ENCODE peak calls at places on chromosomes 16 and 17, in seven cellular contexts. J is H9, I is GM23338, P is pancreas, S is PC-3, C is Calu3, B is AG10803. Y is an unnamed sample.

GRCh38 chr16:31141489-31142108 is 6.1 kb upstream of the PRSS8 start:
- DNase-seq in J (peak), C (peak), I (no peak), S (no peak), P (peak), B (no peak), Y (peak)

GRCh38 chr17:73941919-73942530 is 261.5 kb upstream of the RPL38 start:
- DNase-seq in S (no peak), P (no peak), J (no peak), C (no peak), B (no peak), I (no peak), Y (no peak)

GRCh38 chr17:67374329-67375053 is 2.6 kb upstream of the PITPNC1 start:
- DNase-seq in I (peak), J (peak), C (peak), S (peak), P (peak), B (peak), Y (peak)

GRCh38 chr16:180101-180920 is at the start of gene HBQ1:
- DNase-seq in S (no peak), I (peak), P (peak), B (no peak), J (peak), C (no peak), Y (peak)

GRCh38 chr17:63930951-63931575 is 1.1 kb downstream of the CD79B start:
- DNase-seq in B (no peak), P (peak), S (no peak), J (peak), C (no peak), I (peak), Y (peak)

GRCh38 chr17:45339646-45340605 is 23.1 kb upstream of the MAP3K14 start:
- DNase-seq in B (no peak), P (no peak), S (no peak), I (no peak), C (no peak), J (peak), Y (no peak)

GRCh38 chr16:48054881-48055601 is 100.8 kb downstream of the ABCC12 start:
- DNase-seq in J (peak), I (peak), S (peak), P (peak), C (peak), B (peak), Y (no peak)

GRCh38 chr16:90031931-90032663 is 12.8 kb upstream of the DBNDD1 start:
- DNase-seq in J (no peak), B (peak), I (no peak), P (peak), S (no peak), C (no peak), Y (no peak)

GRCh38 chr17:75491680-75492079 is 23.7 kb downstream of the CASKIN2 start:
- DNase-seq in P (no peak), J (no peak), B (no peak), I (no peak), C (no peak), S (no peak), Y (no peak)

GRCh38 chr17:74861554-74862107 is 1.9 kb upstream of the GRIN2C start:
- DNase-seq in J (no peak), I (peak), C (no peak), P (no peak), S (no peak), B (no peak), Y (no peak)

GRCh38 chr17:71252446-71252845 is 868.4 kb upstream of the SOX9 start:
- DNase-seq in S (no peak), C (no peak), B (no peak), I (no peak), P (no peak), J (no peak), Y (no peak)

GRCh38 chr17:68892658-68893057 is 62.5 kb downstream of the ABCA8 start:
- DNase-seq in C (no peak), J (no peak), I (no peak), P (no peak), S (no peak), B (no peak), Y (no peak)

GRCh38 chr17:35796942-35797341 is 1.5 kb upstream of the MMP28 start:
- DNase-seq in S (no peak), P (no peak), J (no peak), B (no peak), I (no peak), C (no peak), Y (no peak)

GRCh38 chr16:74731853-74732477 is 31.3 kb upstream of the MLKL start:
- DNase-seq in S (no peak), J (no peak), C (no peak), P (no peak), I (no peak), B (no peak), Y (peak)

GRCh38 chr17:7014995-7015586 is 2.7 kb downstream of the RNASEK start:
- DNase-seq in J (no peak), I (peak), B (peak), S (no peak), C (no peak), P (no peak), Y (no peak)

GRCh38 chr17:38512473-38513058 is 84.3 kb downstream of the ARHGAP23 start:
- DNase-seq in I (peak), C (no peak), P (no peak), J (no peak), S (no peak), B (no peak), Y (peak)

GRCh38 chr16:80896778-80897177 is 92.4 kb upstream of the CDYL2 start:
- DNase-seq in C (no peak), J (no peak), B (no peak), P (no peak), S (no peak), I (no peak), Y (no peak)

GRCh38 chr16:75794426-75794825 is 68.1 kb upstream of the CPHXL start:
- DNase-seq in C (no peak), I (no peak), J (no peak), B (no peak), S (no peak), P (no peak), Y (no peak)

GRCh38 chr16:71542377-71542776 is 16.2 kb downstream of the CHST4 start:
- DNase-seq in C (peak), P (peak), B (peak), S (peak), I (peak), J (peak), Y (no peak)
- TF ChIP-seq CTCF in C (peak), P (no peak), B (peak), S (peak), I (peak), J (peak), Y (peak)

GRCh38 chr17:2192367-2193028 is 111.1 kb downstream of the SMG6 start:
- DNase-seq in P (no peak), J (no peak), B (peak), S (peak), C (peak), I (no peak), Y (no peak)
- TF ChIP-seq CTCF in P (no peak), J (no peak), B (peak), S (no peak), C (no peak), I (no peak), Y (no peak)

GRCh38 chr17:77455111-77455877 is 314.5 kb downstream of the SEC14L1 start:
- DNase-seq in S (no peak), J (no peak), C (no peak), P (no peak), B (peak), I (no peak), Y (no peak)
- TF ChIP-seq CTCF in S (no peak), J (no peak), C (no peak), P (no peak), B (no peak), I (no peak), Y (no peak)

GRCh38 chr17:21511368-21512195 is 135.4 kb downstream of the KCNJ12 start:
- DNase-seq in B (peak), I (peak), J (peak), S (peak), P (peak), C (peak), Y (peak)
- TF ChIP-seq CTCF in B (peak), I (peak), J (peak), S (peak), P (peak), C (peak), Y (peak)

Y was measured in kidney.